ENCODE peak calls at places on chromosomes 16 and 17, in eight cellular contexts. One of them, this sample, is unnamed.

GRCh38 chr17:38921756-38922411 is 3.5 kb upstream of the LASP1NB start:
- DNase-seq in endodermal cell: peak
- DNase-seq in astrocyte of the spinal cord: no peak
- DNase-seq in AG10803: no peak
- DNase-seq in cardiac fibroblast: no peak
- DNase-seq in thoracic aorta: no peak
- DNase-seq in MM.1S: no peak
- DNase-seq in colonic mucosa: no peak
- DNase-seq in this sample: no peak

GRCh38 chr17:7523033-7523432 is 25.8 kb upstream of the TNFSF12 start:
- DNase-seq in MM.1S: peak
- DNase-seq in AG10803: no peak
- DNase-seq in endodermal cell: peak
- DNase-seq in thoracic aorta: no peak
- DNase-seq in astrocyte of the spinal cord: peak
- DNase-seq in cardiac fibroblast: peak
- DNase-seq in colonic mucosa: no peak
- DNase-seq in this sample: no peak

GRCh38 chr17:46811978-46812583 is 6.4 kb downstream of the WNT3 start:
- DNase-seq in endodermal cell: no peak
- DNase-seq in MM.1S: no peak
- DNase-seq in AG10803: peak
- DNase-seq in colonic mucosa: no peak
- DNase-seq in thoracic aorta: no peak
- DNase-seq in astrocyte of the spinal cord: peak
- DNase-seq in cardiac fibroblast: no peak
- DNase-seq in this sample: no peak

GRCh38 chr17:64418506-64419339 is 28.1 kb upstream of the PECAM1 start:
- DNase-seq in astrocyte of the spinal cord: peak
- DNase-seq in MM.1S: peak
- DNase-seq in AG10803: peak
- DNase-seq in endodermal cell: no peak
- DNase-seq in colonic mucosa: no peak
- DNase-seq in cardiac fibroblast: peak
- DNase-seq in thoracic aorta: no peak
- DNase-seq in this sample: no peak

GRCh38 chr17:74739227-74739831 is 2.3 kb downstream of the RAB37 start:
- DNase-seq in endodermal cell: no peak
- DNase-seq in thoracic aorta: no peak
- DNase-seq in colonic mucosa: no peak
- DNase-seq in AG10803: no peak
- DNase-seq in cardiac fibroblast: no peak
- DNase-seq in MM.1S: no peak
- DNase-seq in astrocyte of the spinal cord: no peak
- DNase-seq in this sample: no peak

GRCh38 chr16:64656471-64656870 is 465.4 kb downstream of the CDH11 start:
- DNase-seq in cardiac fibroblast: no peak
- DNase-seq in endodermal cell: no peak
- DNase-seq in thoracic aorta: no peak
- DNase-seq in colonic mucosa: no peak
- DNase-seq in astrocyte of the spinal cord: peak
- DNase-seq in MM.1S: no peak
- DNase-seq in AG10803: no peak
- DNase-seq in this sample: no peak

GRCh38 chr16:46753015-46753414 is 4.9 kb upstream of the MYLK3 start:
- DNase-seq in cardiac fibroblast: no peak
- DNase-seq in colonic mucosa: no peak
- DNase-seq in MM.1S: no peak
- DNase-seq in endodermal cell: no peak
- DNase-seq in thoracic aorta: no peak
- DNase-seq in astrocyte of the spinal cord: no peak
- DNase-seq in AG10803: no peak
- DNase-seq in this sample: no peak

GRCh38 chr17:51794466-51794865 is 364.0 kb downstream of the CA10 start:
- DNase-seq in MM.1S: no peak
- DNase-seq in endodermal cell: no peak
- DNase-seq in cardiac fibroblast: no peak
- DNase-seq in astrocyte of the spinal cord: no peak
- DNase-seq in AG10803: no peak
- DNase-seq in colonic mucosa: no peak
- DNase-seq in thoracic aorta: no peak
- DNase-seq in this sample: no peak

GRCh38 chr16:9099131-9099625 is 7.7 kb downstream of the HAPSTR1 start:
- DNase-seq in thoracic aorta: no peak
- DNase-seq in AG10803: peak
- DNase-seq in endodermal cell: peak
- DNase-seq in cardiac fibroblast: no peak
- DNase-seq in MM.1S: no peak
- DNase-seq in astrocyte of the spinal cord: no peak
- DNase-seq in colonic mucosa: peak
- DNase-seq in this sample: peak

GRCh38 chr16:49462989-49463371 is 89.4 kb downstream of the C16orf78 start:
- DNase-seq in endodermal cell: peak
- DNase-seq in cardiac fibroblast: no peak
- DNase-seq in colonic mucosa: peak
- DNase-seq in AG10803: no peak
- DNase-seq in thoracic aorta: no peak
- DNase-seq in MM.1S: peak
- DNase-seq in astrocyte of the spinal cord: no peak
- DNase-seq in this sample: no peak

GRCh38 chr16:58022601-58023371 is 2.8 kb upstream of the MMP15 start:
- DNase-seq in cardiac fibroblast: peak
- DNase-seq in endodermal cell: no peak
- DNase-seq in colonic mucosa: peak
- DNase-seq in MM.1S: no peak
- DNase-seq in AG10803: peak
- DNase-seq in thoracic aorta: no peak
- DNase-seq in astrocyte of the spinal cord: peak
- DNase-seq in this sample: no peak

GRCh38 chr17:58267347-58268324 is 13.1 kb downstream of the MPO start:
- DNase-seq in thoracic aorta: no peak
- DNase-seq in cardiac fibroblast: no peak
- DNase-seq in colonic mucosa: no peak
- DNase-seq in MM.1S: no peak
- DNase-seq in astrocyte of the spinal cord: no peak
- DNase-seq in endodermal cell: peak
- DNase-seq in AG10803: no peak
- DNase-seq in this sample: no peak

GRCh38 chr16:71552698-71553503 is 24.0 kb downstream of the TAT start:
- DNase-seq in MM.1S: no peak
- DNase-seq in endodermal cell: peak
- DNase-seq in colonic mucosa: no peak
- DNase-seq in cardiac fibroblast: no peak
- DNase-seq in AG10803: no peak
- DNase-seq in astrocyte of the spinal cord: no peak
- DNase-seq in thoracic aorta: no peak
- DNase-seq in this sample: no peak

DNA sequence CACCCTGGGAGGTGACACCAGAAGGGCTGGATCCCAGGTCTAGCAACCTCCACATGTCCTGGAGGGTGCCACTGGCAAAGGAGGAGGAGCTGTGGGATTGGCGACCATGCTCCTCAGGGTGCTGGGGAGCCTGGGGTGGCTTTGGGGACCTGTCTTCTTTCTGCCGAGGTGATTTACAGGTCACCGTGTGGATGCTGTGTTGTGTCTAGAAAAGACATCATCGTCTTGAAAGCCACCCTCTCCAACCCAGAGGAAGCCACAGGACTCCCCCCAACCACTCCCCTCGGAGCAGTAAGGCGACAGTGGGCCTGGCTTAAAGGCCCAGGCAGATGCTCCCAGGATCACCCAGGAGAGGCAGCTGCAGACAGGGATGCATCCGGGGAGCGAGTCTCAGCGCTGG is 29.7 kb upstream of the FASN start:
- DNase-seq in colonic mucosa: no peak
- DNase-seq in endodermal cell: no peak
- DNase-seq in cardiac fibroblast: no peak
- DNase-seq in thoracic aorta: no peak
- DNase-seq in astrocyte of the spinal cord: no peak
- DNase-seq in AG10803: no peak
- DNase-seq in MM.1S: no peak
- DNase-seq in this sample: no peak
- H3K4me3 ChIP-seq in colonic mucosa: no peak
- H3K4me3 ChIP-seq in endodermal cell: no peak
- H3K4me3 ChIP-seq in cardiac fibroblast: no peak
- H3K4me3 ChIP-seq in thoracic aorta: no peak
- H3K4me3 ChIP-seq in astrocyte of the spinal cord: no peak
- H3K4me3 ChIP-seq in AG10803: no peak
- H3K4me3 ChIP-seq in MM.1S: no peak
- H3K4me3 ChIP-seq in this sample: no peak

GRCh38 chr17:68759343-68760140 is 158.4 kb upstream of the FAM20A start:
- DNase-seq in endodermal cell: peak
- DNase-seq in cardiac fibroblast: peak
- DNase-seq in MM.1S: peak
- DNase-seq in AG10803: peak
- DNase-seq in astrocyte of the spinal cord: peak
- DNase-seq in colonic mucosa: peak
- DNase-seq in thoracic aorta: peak
- DNase-seq in this sample: peak

GRCh38 chr17:68763551-68763950 is 162.4 kb upstream of the FAM20A start:
- DNase-seq in MM.1S: no peak
- DNase-seq in thoracic aorta: no peak
- DNase-seq in astrocyte of the spinal cord: peak
- DNase-seq in cardiac fibroblast: no peak
- DNase-seq in colonic mucosa: no peak
- DNase-seq in endodermal cell: no peak
- DNase-seq in AG10803: peak
- DNase-seq in this sample: no peak

GRCh38 chr17:68762911-68763310 is 161.7 kb upstream of the FAM20A start:
- DNase-seq in colonic mucosa: no peak
- DNase-seq in thoracic aorta: no peak
- DNase-seq in astrocyte of the spinal cord: no peak
- DNase-seq in endodermal cell: no peak
- DNase-seq in MM.1S: no peak
- DNase-seq in cardiac fibroblast: no peak
- DNase-seq in AG10803: no peak
- DNase-seq in this sample: no peak

GRCh38 chr17:68759002-68759342 is 157.8 kb upstream of the FAM20A start:
- DNase-seq in thoracic aorta: no peak
- DNase-seq in astrocyte of the spinal cord: no peak
- DNase-seq in MM.1S: no peak
- DNase-seq in AG10803: no peak
- DNase-seq in cardiac fibroblast: no peak
- DNase-seq in colonic mucosa: no peak
- DNase-seq in endodermal cell: no peak
- DNase-seq in this sample: no peak

DNA sequence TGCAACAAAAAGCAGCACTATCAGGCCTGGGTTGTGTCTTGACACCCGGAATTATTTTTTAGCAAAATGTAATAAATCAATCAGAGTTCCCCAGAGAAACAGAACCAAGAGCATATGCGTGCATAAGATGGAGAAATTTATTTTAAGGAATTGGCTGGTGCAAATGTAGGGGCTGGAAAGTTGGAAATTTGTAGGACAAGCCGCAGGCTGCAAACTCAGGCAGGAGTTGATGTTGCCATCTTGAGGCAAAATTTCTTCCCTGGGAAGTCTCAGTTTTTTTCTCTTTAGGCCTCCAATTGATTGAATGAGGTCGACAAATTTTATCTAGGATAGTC is 158.9 kb upstream of the FAM20A start:
- DNase-seq in astrocyte of the spinal cord: no peak
- DNase-seq in colonic mucosa: no peak
- DNase-seq in cardiac fibroblast: no peak
- DNase-seq in endodermal cell: no peak
- DNase-seq in AG10803: no peak
- DNase-seq in MM.1S: no peak
- DNase-seq in thoracic aorta: no peak
- DNase-seq in this sample: no peak
- TF ChIP-seq CTCF in astrocyte of the spinal cord: no peak
- TF ChIP-seq CTCF in colonic mucosa: no peak
- TF ChIP-seq CTCF in cardiac fibroblast: no peak
- TF ChIP-seq CTCF in endodermal cell: no peak
- TF ChIP-seq CTCF in AG10803: no peak
- TF ChIP-seq CTCF in MM.1S: no peak
- TF ChIP-seq CTCF in thoracic aorta: no peak
- TF ChIP-seq CTCF in this sample: no peak

DNA sequence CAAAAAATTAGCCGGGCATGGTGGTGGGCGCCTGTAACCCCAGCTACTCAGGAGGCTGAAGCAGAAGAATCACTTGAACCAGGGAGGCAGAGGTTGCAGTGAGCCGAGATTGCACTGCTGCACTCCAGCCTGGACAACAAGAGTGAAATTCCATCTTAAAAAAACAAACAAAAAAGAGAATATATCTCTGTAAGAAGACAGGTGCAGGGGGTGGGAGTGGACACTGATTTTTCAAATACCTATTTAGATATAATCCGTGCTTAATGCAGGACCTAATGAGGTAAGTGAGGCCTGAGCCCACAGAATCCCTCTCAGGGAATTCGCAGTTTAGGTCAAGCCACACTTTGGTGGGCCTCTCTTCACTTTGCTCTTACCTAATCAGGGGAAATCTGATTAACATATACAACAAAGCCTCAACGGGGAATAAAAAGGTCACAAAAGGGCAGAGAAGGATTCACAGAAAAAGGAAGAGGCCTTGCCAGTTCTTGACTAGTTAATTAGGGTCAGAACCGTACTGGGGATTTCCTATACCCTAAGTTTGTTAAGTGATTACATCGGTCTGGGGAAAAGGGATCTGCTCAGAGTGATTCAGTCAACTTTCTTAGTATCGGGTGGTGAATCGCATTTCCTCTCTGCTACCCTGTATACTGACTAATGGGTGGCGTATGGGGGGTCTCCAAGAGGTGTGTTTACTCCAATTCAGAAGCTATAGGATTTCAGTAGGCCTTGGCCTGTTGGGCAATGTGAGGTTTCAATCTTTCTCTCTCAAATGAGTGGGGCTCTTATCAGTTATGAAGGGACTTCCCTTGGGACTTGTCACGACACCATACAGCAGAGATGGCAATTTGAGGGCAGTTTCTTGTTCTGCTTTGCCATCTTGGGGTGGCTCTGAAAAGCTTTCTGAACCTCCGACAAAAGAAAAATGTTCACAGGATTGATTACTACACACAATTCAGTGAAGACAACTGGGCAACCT is 1.9 kb upstream of the NFAT5 start:
- DNase-seq in thoracic aorta: no peak
- DNase-seq in astrocyte of the spinal cord: peak
- DNase-seq in endodermal cell: peak
- DNase-seq in colonic mucosa: peak
- DNase-seq in cardiac fibroblast: no peak
- DNase-seq in MM.1S: peak
- DNase-seq in AG10803: no peak
- DNase-seq in this sample: peak
- H3K4me3 ChIP-seq in thoracic aorta: peak
- H3K4me3 ChIP-seq in astrocyte of the spinal cord: peak
- H3K4me3 ChIP-seq in endodermal cell: peak
- H3K4me3 ChIP-seq in colonic mucosa: no peak
- H3K4me3 ChIP-seq in cardiac fibroblast: no peak
- H3K4me3 ChIP-seq in MM.1S: peak
- H3K4me3 ChIP-seq in AG10803: peak
- H3K4me3 ChIP-seq in this sample: peak

GRCh38 chr17:76124582-76125390 is 16.3 kb downstream of the FOXJ1 start:
- DNase-seq in colonic mucosa: no peak
- DNase-seq in thoracic aorta: no peak
- DNase-seq in endodermal cell: peak
- DNase-seq in MM.1S: no peak
- DNase-seq in astrocyte of the spinal cord: no peak
- DNase-seq in AG10803: no peak
- DNase-seq in cardiac fibroblast: no peak
- DNase-seq in this sample: no peak
- TF ChIP-seq CTCF in colonic mucosa: no peak
- TF ChIP-seq CTCF in thoracic aorta: no peak
- TF ChIP-seq CTCF in endodermal cell: peak
- TF ChIP-seq CTCF in MM.1S: peak
- TF ChIP-seq CTCF in astrocyte of the spinal cord: peak
- TF ChIP-seq CTCF in AG10803: peak
- TF ChIP-seq CTCF in cardiac fibroblast: peak
- TF ChIP-seq CTCF in this sample: peak

This sample was measured in GM06990.